ENCODE peak calls at places on chromosomes 11 and 22, in six cellular contexts. F is T follicular helper cell; E is stimulated activated CD4-positive, alpha-beta T cell treated with anti-CD3 and anti-CD28 coated beads, Interleukin-2, amount 100 ng/mL, for 48 hours; C is AG08396; K is HEK293T; B is CD8-positive, alpha-beta memory T cell. H is an unnamed sample.

GRCh38 chr11:69178819-69179482 is 23.2 kb downstream of the SMIM38 start:
- DNase-seq in F (no peak), E (no peak), C (no peak), K (no peak), B (peak), H (no peak)

GRCh38 chr11:34824425-34824824 is 91.8 kb downstream of the APIP start:
- DNase-seq in F (no peak), E (no peak), C (no peak), K (no peak), B (no peak), H (no peak)

GRCh38 chr11:313787-314547 is at the start of gene IFITM1:
- DNase-seq in F (peak), E (no peak), C (peak), K (no peak), B (peak), H (peak)

GRCh38 chr22:23509571-23510302 is 70.4 kb downstream of the IGLL1 start:
- DNase-seq in F (no peak), E (no peak), C (no peak), K (no peak), B (peak), H (peak)

GRCh38 chr22:30610299-30610698 is 3.3 kb downstream of the TCN2 start:
- DNase-seq in F (no peak), E (no peak), C (no peak), K (no peak), B (no peak), H (no peak)

GRCh38 chr11:122836916-122837315 is 1.4 kb upstream of the CRTAM start:
- DNase-seq in F (no peak), E (no peak), C (no peak), K (no peak), B (no peak), H (no peak)

GRCh38 chr11:100674212-100674611 is 12.9 kb upstream of the ARHGAP42 start:
- DNase-seq in F (no peak), E (no peak), C (no peak), K (no peak), B (no peak), H (no peak)

GRCh38 chr11:118436639-118437045 is 350 bp downstream of the KMT2A start:
- DNase-seq in F (peak), E (no peak), C (no peak), K (peak), B (peak), H (peak)

GRCh38 chr22:42932197-42932519 is 75.1 kb upstream of the ARFGAP3 start:
- DNase-seq in F (no peak), E (no peak), C (no peak), K (no peak), B (no peak), H (no peak)

GRCh38 chr11:70532066-70532440 is 133.7 kb downstream of the CTTN start:
- DNase-seq in F (no peak), E (no peak), C (no peak), K (no peak), B (no peak), H (peak)

GRCh38 chr11:16959528-16960100 is 54.6 kb downstream of the PLEKHA7 start:
- DNase-seq in F (no peak), E (no peak), C (no peak), K (no peak), B (no peak), H (no peak)

GRCh38 chr11:45212566-45213315 is 66.3 kb downstream of the PRDM11 start:
- DNase-seq in F (no peak), E (no peak), C (no peak), K (peak), B (no peak), H (peak)

GRCh38 chr11:121153472-121153871 is 52.4 kb downstream of the TECTA start:
- DNase-seq in F (no peak), E (no peak), C (no peak), K (no peak), B (no peak), H (no peak)

GRCh38 chr11:87405843-87406242 is 368.1 kb downstream of the TMEM135 start:
- DNase-seq in F (no peak), E (no peak), C (no peak), K (no peak), B (no peak), H (no peak)

GRCh38 chr11:3894128-3894731 is 38.8 kb downstream of the STIM1 start:
- DNase-seq in F (no peak), E (no peak), C (no peak), K (no peak), B (no peak), H (peak)